ENCODE peak calls at places on chromosomes 16 and 17, in four cellular contexts. M is K562, P is HepG2, N is GM12878. Z is an unnamed sample.

GRCh38 chr17:63430223-63430622 is 15.9 kb downstream of the CYB561 start:
- DNase-seq in P (no peak), M (no peak), N (no peak), Z (no peak)

GRCh38 chr16:35154627-35155026 is 1695.2 kb downstream of the TP53TG3F start:
- DNase-seq in M (no peak), P (no peak), N (no peak), Z (no peak)

GRCh38 chr17:78839173-78839761 is 1.3 kb downstream of the USP36 start:
- DNase-seq in M (peak; percentile 15), P (no peak), N (no peak), Z (no peak)

GRCh38 chr16:79885320-79885719 is 284.8 kb upstream of the MAF start:
- DNase-seq in P (no peak), N (no peak), M (no peak), Z (no peak)

GRCh38 chr17:28530926-28531325 is 21.5 kb downstream of the UNC119 start:
- DNase-seq in P (no peak), N (no peak), M (no peak), Z (no peak)

GRCh38 chr17:54172654-54173316 is 350.1 kb downstream of the KIF2B start:
- DNase-seq in N (no peak), P (peak; percentile 18), M (peak; percentile 12), Z (peak; percentile 28)

GRCh38 chr16:66740010-66740409 is 11.4 kb downstream of the DYNC1LI2 start:
- DNase-seq in P (peak; percentile 39), M (peak; percentile 73), N (no peak), Z (peak; percentile 40)

GRCh38 chr17:59963738-59964454 is 644 bp downstream of the RNFT1 start:
- DNase-seq in M (peak; percentile 63), N (no peak), P (peak; percentile 16), Z (no peak)

GRCh38 chr17:46782250-46782953 is 36.1 kb downstream of the WNT3 start:
- DNase-seq in M (peak; percentile 87), P (peak; percentile 62), N (no peak), Z (peak; percentile 75)

GRCh38 chr17:77332981-77333685 is 192.4 kb downstream of the SEC14L1 start:
- DNase-seq in M (peak; percentile 62), P (no peak), N (no peak), Z (no peak)

GRCh38 chr16:47644166-47644565 is 183.0 kb downstream of the PHKB start:
- DNase-seq in N (no peak), P (no peak), M (no peak), Z (no peak)

GRCh38 chr17:31877911-31878702 is 19.1 kb upstream of the COPRS start:
- DNase-seq in M (no peak), P (no peak), N (no peak), Z (no peak)

GRCh38 chr16:20969386-20969785 is 68.8 kb downstream of the LYRM1 start:
- DNase-seq in N (no peak), M (no peak), P (no peak), Z (no peak)

GRCh38 chr17:79852748-79853147 is 13.5 kb upstream of the CBX4 start:
- DNase-seq in P (no peak), M (no peak), N (no peak), Z (no peak)

GRCh38 chr16:6645758-6646423 is 686.8 kb upstream of the RBFOX1 start:
- DNase-seq in P (no peak), M (no peak), N (no peak), Z (no peak)

GRCh38 chr16:29710227-29711219 is 31.5 kb downstream of the QPRT start:
- DNase-seq in M (peak; percentile 77), P (peak; percentile 75), N (no peak), Z (no peak)

GRCh38 chr16:46916980-46917379 is 32.8 kb downstream of the GPT2 start:
- DNase-seq in P (peak; percentile 44), M (peak; percentile 60), N (no peak), Z (no peak)

GRCh38 chr16:53043986-53044571 is 8.6 kb downstream of the CHD9NB start:
- DNase-seq in M (no peak), P (peak; percentile 68), N (no peak), Z (peak; percentile 91)

GRCh38 chr16:48300391-48300856 is 53.1 kb upstream of the ABCC11 start:
- DNase-seq in M (peak; percentile 30), N (no peak), P (no peak), Z (no peak)

GRCh38 chr17:61048398-61049106 is 351.1 kb upstream of the TBX2 start:
- DNase-seq in N (no peak), M (no peak), P (no peak), Z (no peak)

GRCh38 chr17:16922386-16923096 is 49.4 kb downstream of the TNFRSF13B start:
- DNase-seq in N (no peak), M (peak; percentile 10), P (no peak), Z (no peak)

GRCh38 chr16:80123189-80123588 is 417.6 kb upstream of the DYNLRB2 start:
- DNase-seq in N (no peak), P (no peak), M (no peak), Z (no peak)

GRCh38 chr17:13538841-13539411 is 62.8 kb downstream of the HS3ST3A1 start:
- DNase-seq in N (no peak), P (no peak), M (peak; percentile 84), Z (no peak)

GRCh38 chr17:58306131-58306951 is 22.3 kb downstream of the TSPOAP1 start:
- DNase-seq in M (no peak), N (no peak), P (no peak), Z (no peak)

GRCh38 chr16:73399486-73399885 is 351.6 kb upstream of the ZFHX3 start:
- DNase-seq in N (no peak), M (no peak), P (no peak), Z (no peak)

GRCh38 chr17:28700830-28701492 is 10.7 kb downstream of the PROCA1 start:
- DNase-seq in N (no peak), M (no peak), P (no peak), Z (no peak)

GRCh38 chr17:42783062-42783777 is 2.8 kb downstream of the WNK4 start:
- DNase-seq in N (no peak), M (no peak), P (no peak), Z (no peak)

GRCh38 chr17:29103341-29103740 is 60.4 kb downstream of the PIPOX start:
- DNase-seq in P (no peak), M (no peak), N (no peak), Z (no peak)

GRCh38 chr16:15032547-15033308 is 23.1 kb downstream of the NTAN1 start:
- DNase-seq in P (no peak), M (peak; percentile 23), N (no peak), Z (no peak)

GRCh38 chr16:35203636-35204035 is 1744.2 kb downstream of the TP53TG3F start:
- DNase-seq in P (no peak), N (no peak), M (no peak), Z (no peak)

GRCh38 chr16:25210758-25211157 is 6.0 kb upstream of the AQP8 start:
- DNase-seq in P (no peak), M (peak; percentile 83), N (no peak), Z (no peak)

GRCh38 chr17:81440511-81441244 is 45.4 kb downstream of the BAHCC1 start:
- DNase-seq in M (peak; percentile 64), P (peak; percentile 67), N (no peak), Z (peak; percentile 84)

GRCh38 chr17:71790791-71791190 is 330.0 kb upstream of the SOX9 start:
- DNase-seq in P (no peak), M (no peak), N (no peak), Z (no peak)

GRCh38 chr16:1723450-1724147 is 17.6 kb downstream of the MAPK8IP3 start:
- DNase-seq in N (no peak), M (peak; percentile 65), P (peak; percentile 37), Z (peak; percentile 65)

GRCh38 chr17:69809331-69809730 is 265.7 kb upstream of the KCNJ16 start:
- DNase-seq in M (no peak), N (no peak), P (no peak), Z (no peak)

GRCh38 chr17:75697651-75698291 is 23.5 kb upstream of the ITGB4 start:
- DNase-seq in M (no peak), N (no peak), P (peak; percentile 68), Z (no peak)

GRCh38 chr16:51834131-51834530 is 683.1 kb upstream of the SALL1 start:
- DNase-seq in P (no peak), N (no peak), M (no peak), Z (no peak)

DNA sequence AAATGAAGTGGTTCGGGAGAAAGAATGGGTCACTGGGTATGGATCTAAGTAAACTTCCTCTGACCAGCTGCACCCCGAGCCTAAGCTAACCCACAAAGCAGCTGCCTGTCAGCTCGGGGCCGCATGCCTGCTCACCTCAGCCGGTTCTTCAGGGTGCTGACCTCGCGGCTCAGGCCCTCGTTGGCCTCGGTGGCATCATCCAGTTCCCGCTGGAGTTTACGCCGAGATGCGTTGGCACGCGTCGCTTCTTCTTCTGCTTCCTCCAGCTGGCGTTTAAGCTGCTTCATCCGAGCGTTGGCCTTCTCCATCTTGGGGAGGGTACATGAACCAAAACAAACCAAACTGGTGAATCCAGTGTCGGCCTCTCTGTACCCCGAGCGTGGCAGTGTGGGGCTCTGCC is 41.1 kb downstream of the NDEL1 start:
- DNase-seq in N (no peak), P (no peak), M (no peak), Z (no peak)
- TF ChIP-seq ATF3 in N (no peak), P (no peak), M (no peak), Z (no peak)

GRCh38 chr17:5365831-5366230 is 53.6 kb downstream of the NUP88 start:
- DNase-seq in P (no peak), M (no peak), N (no peak), Z (no peak)

GRCh38 chr17:5361426-5361825 is 58.0 kb downstream of the NUP88 start:
- DNase-seq in M (no peak), P (no peak), N (no peak), Z (no peak)

GRCh38 chr17:5364696-5365095 is 54.8 kb downstream of the NUP88 start:
- DNase-seq in M (no peak), P (no peak), N (no peak), Z (no peak)

GRCh38 chr17:5362162-5362811 is 57.2 kb downstream of the NUP88 start:
- DNase-seq in P (no peak), M (no peak), N (no peak), Z (no peak)

DNA sequence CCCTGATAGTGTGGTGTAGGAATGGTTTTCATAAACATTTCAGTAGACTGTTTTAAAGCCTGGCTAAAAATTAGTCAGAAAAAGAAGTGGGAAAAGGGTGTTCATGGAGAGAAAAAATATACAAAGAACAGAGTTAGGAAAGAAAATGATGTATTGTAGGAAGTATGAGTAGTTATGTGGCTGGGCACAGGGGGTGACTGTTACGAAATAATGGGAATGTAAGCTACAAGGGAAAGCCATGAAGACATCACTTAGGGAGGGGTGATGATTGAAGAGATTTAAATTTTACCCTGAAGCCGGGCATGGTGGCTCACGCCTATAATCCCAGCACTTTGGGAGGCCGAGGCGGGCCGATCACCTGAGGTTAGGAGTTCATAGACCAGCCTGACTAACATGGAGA is 55.3 kb downstream of the NUP88 start:
- DNase-seq in P (no peak), N (no peak), M (no peak), Z (no peak)
- TF ChIP-seq ETV6 in P (no peak), N (no peak), M (no peak), Z (no peak)

DNA sequence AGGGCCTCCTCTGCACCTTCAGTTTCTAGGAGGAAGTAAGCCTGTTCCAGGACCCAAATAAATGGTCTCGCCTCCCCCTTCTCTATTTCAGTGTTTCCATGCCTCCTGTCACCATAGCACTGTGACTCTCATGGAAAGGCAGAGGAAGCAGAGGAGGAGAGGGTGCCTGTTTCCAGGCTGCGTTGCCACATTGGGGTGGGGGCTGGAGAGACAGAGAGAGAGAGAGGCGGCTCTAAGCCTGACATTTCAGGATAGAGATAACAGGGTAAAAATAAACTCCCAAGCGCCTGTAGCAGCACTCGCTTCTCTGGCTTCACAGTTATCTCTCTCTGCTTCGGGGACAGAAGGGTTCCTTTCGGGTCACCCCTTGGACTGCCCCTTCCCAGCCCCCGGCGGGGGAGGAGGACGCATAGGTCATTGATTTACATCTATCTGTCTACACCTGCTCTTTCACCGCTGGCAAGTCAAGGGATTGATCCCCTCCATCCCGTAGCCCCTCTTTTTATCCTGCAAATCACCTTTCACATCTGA is 71.2 kb upstream of the MRTFB start:
- DNase-seq in M (peak; percentile 74), N (no peak), P (no peak), Z (no peak)
- TF ChIP-seq ATF3 in M (no peak), N (no peak), P (no peak), Z (no peak)

GRCh38 chr16:67800252-67801046 is 5.9 kb downstream of the RANBP10 start:
- DNase-seq in P (no peak), N (no peak), M (peak; percentile 64), Z (no peak)
- TF ChIP-seq ETV6 in P (no peak), N (no peak), M (no peak), Z (no peak)